ENCODE peak calls at places on chromosomes 12 and 14, in ten cellular contexts. I is heart right ventricle, R is H9, G is Peyer's patch, A is IMR-90, Y is gastrocnemius medialis, M is MG63, E is MM.1S, P is Panc1, D is psoas muscle. W is an unnamed sample.
A peak's percentile ranks its signal among the peaks of the same experiment; 100 is the strongest.

GRCh38 chr14:76407449-76408150 is 31.7 kb downstream of the ESRRB start:
- DNase-seq in A (no peak), I (no peak), D (no peak), R (no peak), P (no peak), Y (no peak), E (no peak), G (no peak), M (no peak), W (no peak)

GRCh38 chr12:46963977-46964376 is 115.4 kb upstream of the PCED1B start:
- DNase-seq in D (no peak), G (no peak), I (no peak), R (no peak), P (no peak), Y (no peak), M (peak; percentile 21), E (no peak), A (no peak), W (no peak)

GRCh38 chr14:30558675-30559555 is at the start of gene G2E3:
- DNase-seq in I (peak; percentile 88), D (peak; percentile 88), Y (peak; percentile 63), A (peak; percentile 80), R (peak; percentile 89), E (peak; percentile 80), P (peak; percentile 50), G (peak; percentile 82), M (peak; percentile 84), W (peak; percentile 93)

GRCh38 chr12:10235761-10236631 is 23.3 kb downstream of the GABARAPL1 start:
- DNase-seq in D (no peak), I (no peak), R (no peak), P (no peak), M (no peak), A (peak; percentile 44), E (peak; percentile 57), G (no peak), Y (no peak), W (no peak)

GRCh38 chr12:45234134-45234865 is 18.4 kb downstream of the ANO6 start:
- DNase-seq in A (peak; percentile 98), Y (no peak), I (no peak), E (no peak), M (peak; percentile 65), R (peak; percentile 79), P (peak; percentile 93), D (peak; percentile 38), G (no peak), W (no peak)

GRCh38 chr12:66603458-66603857 is 75.4 kb downstream of the GRIP1 start:
- DNase-seq in I (no peak), P (no peak), Y (no peak), A (no peak), R (no peak), E (no peak), G (no peak), M (no peak), D (no peak), W (no peak)

GRCh38 chr12:71607494-71608330 is 55.9 kb downstream of the ZFC3H1 start:
- DNase-seq in Y (no peak), M (no peak), I (no peak), R (no peak), A (no peak), D (no peak), G (no peak), P (no peak), E (no peak), W (no peak)

GRCh38 chr12:77064891-77065360 is 443 bp downstream of the E2F7 start:
- DNase-seq in P (no peak), D (no peak), Y (no peak), E (peak; percentile 23), G (no peak), A (no peak), M (no peak), R (no peak), I (no peak), W (no peak)

GRCh38 chr12:29921307-29921706 is 137.6 kb upstream of the TMTC1 start:
- DNase-seq in Y (no peak), P (no peak), M (peak; percentile 19), I (no peak), D (no peak), R (no peak), A (peak; percentile 26), E (no peak), G (no peak), W (no peak)

GRCh38 chr12:62934799-62935674 is at the start of gene PPM1H:
- DNase-seq in R (peak; percentile 99), M (peak; percentile 55), D (peak; percentile 58), Y (peak; percentile 68), P (peak; percentile 28), I (peak; percentile 79), G (peak; percentile 18), A (peak; percentile 11), E (peak; percentile 95), W (peak; percentile 89)

GRCh38 chr12:124679533-124680371 is 112.3 kb upstream of the NCOR2 start:
- DNase-seq in E (no peak), M (no peak), I (peak; percentile 75), Y (no peak), A (no peak), P (no peak), G (no peak), D (peak; percentile 49), R (no peak), W (peak; percentile 79)

GRCh38 chr12:96994900-96995299 is 87.8 kb downstream of the NEDD1 start:
- DNase-seq in M (no peak), R (no peak), E (no peak), I (no peak), P (no peak), G (no peak), A (no peak), Y (no peak), D (no peak), W (no peak)

GRCh38 chr14:54503476-54503875 is 6.2 kb upstream of the CGRRF1 start:
- DNase-seq in M (peak; percentile 6), A (peak; percentile 47), E (peak; percentile 33), G (no peak), D (no peak), I (no peak), P (no peak), Y (no peak), R (no peak), W (no peak)

GRCh38 chr12:50538178-50538577 is 33.4 kb downstream of the DIP2B start:
- DNase-seq in D (no peak), R (no peak), I (no peak), E (no peak), P (no peak), A (no peak), Y (peak; percentile 7), M (no peak), G (no peak), W (no peak)

GRCh38 chr14:103023881-103024473 is 33.4 kb downstream of the CDC42BPB start:
- DNase-seq in D (no peak), M (peak; percentile 29), I (no peak), G (no peak), Y (no peak), R (no peak), A (peak; percentile 91), P (no peak), E (no peak), W (no peak)

GRCh38 chr12:34373926-34374325 is 351.6 kb downstream of the ALG10 start:
- DNase-seq in A (no peak), P (no peak), R (no peak), D (no peak), Y (no peak), E (no peak), I (no peak), M (no peak), G (no peak), W (no peak)

GRCh38 chr12:34379142-34379541 is 356.8 kb downstream of the ALG10 start:
- DNase-seq in M (no peak), E (no peak), P (no peak), Y (no peak), G (no peak), R (no peak), D (no peak), A (no peak), I (no peak), W (no peak)

GRCh38 chr12:34377243-34378035 is 355.1 kb downstream of the ALG10 start:
- DNase-seq in M (no peak), R (no peak), A (no peak), E (no peak), P (no peak), D (no peak), G (no peak), I (no peak), Y (no peak), W (no peak)

GRCh38 chr12:34372003-34372402 is 349.7 kb downstream of the ALG10 start:
- DNase-seq in Y (no peak), I (no peak), P (no peak), R (no peak), A (no peak), E (no peak), D (no peak), G (no peak), M (no peak), W (no peak)

GRCh38 chr12:34376133-34376799 is 354.0 kb downstream of the ALG10 start:
- DNase-seq in G (no peak), I (no peak), A (no peak), P (no peak), R (no peak), Y (no peak), M (no peak), E (no peak), D (no peak), W (no peak)
- H3K9me3 ChIP-seq in G (no peaks in the 10 kb centered on the region), I (peaks cover 21% of the 10 kb centered on the region), A (peaks cover 27% of the 10 kb centered on the region), P (no peaks in the 10 kb centered on the region), R (peaks cover 92% of the 10 kb centered on the region), Y (no peaks in the 10 kb centered on the region), M (no peaks in the 10 kb centered on the region), E (no peaks in the 10 kb centered on the region), D (no peaks in the 10 kb centered on the region), W (no peaks in the 10 kb centered on the region)

GRCh38 chr12:31219521-31219920 is 106.4 kb downstream of the SINHCAF start:
- DNase-seq in E (no peak), Y (no peak), D (no peak), R (no peak), G (no peak), I (no peak), M (no peak), A (no peak), P (no peak), W (peak; percentile 56)
- H3K27me3 ChIP-seq in E (no peaks in the 10 kb centered on the region), Y (no peaks in the 10 kb centered on the region), D (no peaks in the 10 kb centered on the region), R (no peaks in the 10 kb centered on the region), G (no peaks in the 10 kb centered on the region), I (no peaks in the 10 kb centered on the region), M (no peaks in the 10 kb centered on the region), A (peaks cover 30% of the 10 kb centered on the region), P (peaks cover 13% of the 10 kb centered on the region), W (peaks cover 11% of the 10 kb centered on the region)

GRCh38 chr12:132972374-132972773 is 13.8 kb upstream of the ZNF26 start:
- DNase-seq in Y (no peak), G (no peak), M (no peak), R (no peak), P (no peak), A (no peak), D (no peak), E (no peak), I (no peak), W (no peak)
- H3K9me3 ChIP-seq in Y (no peaks in the 10 kb centered on the region), G (no peaks in the 10 kb centered on the region), M (no peaks in the 10 kb centered on the region), R (peaks cover 58% of the 10 kb centered on the region), P (peaks cover 3% of the 10 kb centered on the region), A (peaks cover 21% of the 10 kb centered on the region), D (no peaks in the 10 kb centered on the region), E (no peaks in the 10 kb centered on the region), I (peaks cover 32% of the 10 kb centered on the region), W (no peaks in the 10 kb centered on the region)

DNA sequence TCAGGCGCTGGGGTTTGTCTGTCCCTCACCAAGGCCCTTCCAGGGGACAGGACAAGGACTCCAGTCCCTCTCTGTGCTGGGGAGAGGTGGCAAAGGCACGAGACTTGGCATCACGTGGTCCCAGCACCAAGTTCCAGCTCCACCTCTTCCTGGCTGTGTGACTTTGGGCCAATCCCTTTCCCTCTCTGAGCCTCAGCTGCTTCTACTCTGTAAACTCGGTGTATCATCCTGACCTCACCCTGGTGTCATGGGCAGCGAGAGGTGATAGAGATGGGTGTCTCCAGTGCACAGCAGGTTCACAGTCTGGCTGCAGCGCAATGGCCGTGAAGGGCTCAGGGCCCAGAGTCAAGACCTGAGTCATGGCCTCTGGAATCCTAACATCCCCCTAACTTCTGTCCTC is 54.0 kb downstream of the MVK start:
- DNase-seq in D (no peak), P (no peak), Y (no peak), E (no peak), I (no peak), A (no peak), M (peak; percentile 59), R (no peak), G (no peak), W (no peak)
- H3K27me3 ChIP-seq in D (no peaks in the 10 kb centered on the region), P (peaks cover 8% of the 10 kb centered on the region), Y (peaks cover 11% of the 10 kb centered on the region), E (no peaks in the 10 kb centered on the region), I (peaks cover 6% of the 10 kb centered on the region), A (peaks cover 22% of the 10 kb centered on the region), M (no peaks in the 10 kb centered on the region), R (no peaks in the 10 kb centered on the region), G (no peaks in the 10 kb centered on the region), W (peaks cover 84% of the 10 kb centered on the region)

W was measured in left lung.